ENCODE peak calls at places on chromosomes 7 and 10, in six cellular contexts. S is esophagus muscularis mucosa, L is sigmoid colon, W is transverse colon, X is stomach, E is H1. Q is an unnamed sample.

GRCh38 chr7:17026269-17026668 is 144.5 kb upstream of the AGR3 start:
- DNase-seq in L (no peak), E (no peak), S (no peak), X (no peak), W (no peak), Q (peak)

GRCh38 chr10:19908991-19909699 is 92.9 kb downstream of the PLXDC2 start:
- DNase-seq in E (no peak), X (no peak), L (no peak), S (no peak), W (no peak), Q (no peak)

GRCh38 chr7:42677751-42678231 is 234.1 kb downstream of the C7orf25 start:
- DNase-seq in S (no peak), W (no peak), E (no peak), L (peak), X (no peak), Q (no peak)

GRCh38 chr10:60917331-60918280 is 26.4 kb downstream of the RHOBTB1 start:
- DNase-seq in S (no peak), L (no peak), W (no peak), X (no peak), E (no peak), Q (no peak)

GRCh38 chr10:124643281-124644009 is 100.7 kb downstream of the FAM53B start:
- DNase-seq in X (no peak), L (no peak), E (no peak), S (no peak), W (no peak), Q (peak)

GRCh38 chr10:74249865-74250264 is 98.8 kb downstream of the ADK start:
- DNase-seq in W (no peak), S (no peak), X (no peak), E (no peak), L (no peak), Q (no peak)

GRCh38 chr10:51768886-51769285 is 69.5 kb upstream of the CSTF2T start:
- DNase-seq in W (no peak), E (no peak), L (no peak), S (no peak), X (no peak), Q (no peak)

GRCh38 chr7:3399858-3400257 is 98.8 kb downstream of the SDK1 start:
- DNase-seq in L (no peak), E (peak), W (no peak), X (no peak), S (no peak), Q (no peak)

GRCh38 chr7:85186521-85187241 is at the start of gene SEMA3D:
- DNase-seq in S (no peak), E (peak), X (peak), L (peak), W (peak), Q (peak)

GRCh38 chr10:5560844-5561703 is 36.3 kb downstream of the CALML3 start:
- DNase-seq in E (no peak), W (no peak), S (no peak), L (peak), X (peak), Q (no peak)

GRCh38 chr10:23376175-23376787 is 31.7 kb upstream of the C10orf67 start:
- DNase-seq in W (no peak), E (no peak), X (no peak), S (no peak), L (no peak), Q (no peak)

GRCh38 chr7:128209229-128210035 is 31.6 kb upstream of the LEP start:
- DNase-seq in E (peak), L (peak), W (peak), X (peak), S (no peak), Q (peak)

GRCh38 chr7:41754046-41754445 is 51.2 kb upstream of the INHBA start:
- DNase-seq in S (no peak), W (no peak), L (no peak), X (no peak), E (no peak), Q (no peak)

GRCh38 chr7:100588438-100588837 is 2.3 kb downstream of the FBXO24 start:
- DNase-seq in E (no peak), S (no peak), X (no peak), W (no peak), L (no peak), Q (no peak)

GRCh38 chr10:112208292-112208691 is 24.7 kb upstream of the GPAM start:
- DNase-seq in S (peak), L (no peak), E (no peak), W (no peak), X (no peak), Q (no peak)

GRCh38 chr10:688621-689426 is 644 bp downstream of the DIP2C start:
- DNase-seq in W (peak), X (peak), L (no peak), S (peak), E (peak), Q (no peak)

GRCh38 chr7:30924624-30925023 is 13.0 kb downstream of the AQP1 start:
- DNase-seq in X (peak), L (no peak), S (peak), E (peak), W (peak), Q (no peak)

GRCh38 chr7:46459942-46460341 is 538.9 kb upstream of the IGFBP3 start:
- DNase-seq in L (no peak), W (no peak), X (no peak), E (no peak), S (no peak), Q (no peak)
- TF ChIP-seq POLR2AphosphoS5 in L (no peak), W (no peak), X (no peak), E (no peak), S (no peak), Q (no peak)

DNA sequence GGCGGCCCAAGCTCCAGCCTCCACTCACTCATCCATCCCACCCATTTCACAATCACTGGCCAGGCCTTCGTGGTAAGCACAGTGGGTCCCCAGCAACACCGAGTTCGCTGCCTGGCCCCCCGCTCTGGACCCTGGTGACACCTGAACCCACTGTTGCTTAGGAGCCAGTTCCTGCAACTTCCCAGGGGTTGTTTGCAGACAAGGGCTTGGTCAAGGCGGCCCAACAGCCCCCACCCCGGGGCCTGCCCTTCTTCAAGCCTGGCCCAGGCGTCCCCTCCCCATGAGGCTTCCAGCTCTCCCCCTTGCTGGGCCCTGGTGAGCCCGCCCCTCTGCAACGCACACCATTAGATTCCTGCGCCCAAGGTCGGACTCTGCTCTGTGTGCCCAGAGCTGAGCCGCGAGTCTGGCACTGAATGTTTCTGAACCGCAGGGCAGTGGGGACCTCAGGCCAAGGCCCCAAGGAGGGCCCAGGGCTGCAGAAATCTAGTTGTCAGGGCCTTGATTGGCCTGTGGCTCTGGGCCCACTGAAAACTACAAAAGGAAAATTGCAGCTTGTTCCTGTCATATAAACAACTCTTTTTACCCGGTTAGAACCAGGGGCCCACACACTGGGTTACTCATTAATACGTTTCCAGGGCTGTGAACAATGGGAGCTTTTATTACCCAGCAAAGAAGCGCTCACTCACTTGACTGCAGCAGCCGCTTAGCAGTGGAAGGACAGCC is 2.1 kb upstream of the COX19 start:
- DNase-seq in W (peak), L (no peak), X (peak), S (no peak), E (no peak), Q (peak)
- TF ChIP-seq EP300 in W (no peak), L (no peak), X (no peak), S (no peak), E (no peak), Q (no peak)

GRCh38 chr10:103765168-103765567 is 90.2 kb downstream of the SH3PXD2A start:
- DNase-seq in L (no peak), X (no peak), E (no peak), W (no peak), S (no peak), Q (no peak)

GRCh38 chr10:103762166-103762565 is 93.2 kb downstream of the SH3PXD2A start:
- DNase-seq in X (no peak), E (no peak), L (no peak), W (no peak), S (no peak), Q (no peak)

GRCh38 chr10:103764296-103765088 is 90.9 kb downstream of the SH3PXD2A start:
- DNase-seq in E (no peak), X (no peak), W (no peak), L (no peak), S (no peak), Q (no peak)

GRCh38 chr10:103762924-103763323 is 92.5 kb downstream of the SH3PXD2A start:
- DNase-seq in W (no peak), S (no peak), L (no peak), X (no peak), E (no peak), Q (no peak)

GRCh38 chr10:103763374-103764202 is 91.8 kb downstream of the SH3PXD2A start:
- DNase-seq in L (no peak), E (no peak), X (no peak), S (no peak), W (no peak), Q (no peak)
- TF ChIP-seq POLR2AphosphoS5 in L (no peak), E (no peak), X (no peak), S (no peak), W (no peak), Q (no peak)

GRCh38 chr7:141460781-141461715 is 90.2 kb upstream of the AGK start:
- DNase-seq in L (no peak), W (no peak), S (no peak), X (no peak), E (no peak), Q (no peak)
- TF ChIP-seq EP300 in L (no peak), W (no peak), S (no peak), X (no peak), E (no peak), Q (no peak)

GRCh38 chr10:103616705-103617361 is 123.3 kb downstream of the NEURL1 start:
- DNase-seq in X (peak), L (peak), S (no peak), E (no peak), W (peak), Q (no peak)
- TF ChIP-seq POLR2AphosphoS5 in X (peak), L (no peak), S (peak), E (no peak), W (peak), Q (peak)

GRCh38 chr10:11877506-11877905 is 54.4 kb downstream of the PROSER2 start:
- DNase-seq in X (no peak), L (peak), S (no peak), E (no peak), W (no peak), Q (no peak)

GRCh38 chr10:11875183-11875498 is 52.0 kb downstream of the PROSER2 start:
- DNase-seq in X (no peak), W (no peak), S (no peak), L (peak), E (peak), Q (no peak)

GRCh38 chr10:11875499-11876281 is 52.5 kb downstream of the PROSER2 start:
- DNase-seq in E (no peak), W (peak), X (peak), L (peak), S (no peak), Q (peak)

GRCh38 chr10:11876805-11877395 is 53.7 kb downstream of the PROSER2 start:
- DNase-seq in X (no peak), L (peak), E (no peak), S (no peak), W (no peak), Q (no peak)

GRCh38 chr10:11874568-11875182 is 51.5 kb downstream of the PROSER2 start:
- DNase-seq in S (no peak), E (peak), L (peak), W (no peak), X (peak), Q (peak)
- TF ChIP-seq EP300 in S (no peak), E (no peak), L (no peak), W (no peak), X (no peak), Q (peak)

DNA sequence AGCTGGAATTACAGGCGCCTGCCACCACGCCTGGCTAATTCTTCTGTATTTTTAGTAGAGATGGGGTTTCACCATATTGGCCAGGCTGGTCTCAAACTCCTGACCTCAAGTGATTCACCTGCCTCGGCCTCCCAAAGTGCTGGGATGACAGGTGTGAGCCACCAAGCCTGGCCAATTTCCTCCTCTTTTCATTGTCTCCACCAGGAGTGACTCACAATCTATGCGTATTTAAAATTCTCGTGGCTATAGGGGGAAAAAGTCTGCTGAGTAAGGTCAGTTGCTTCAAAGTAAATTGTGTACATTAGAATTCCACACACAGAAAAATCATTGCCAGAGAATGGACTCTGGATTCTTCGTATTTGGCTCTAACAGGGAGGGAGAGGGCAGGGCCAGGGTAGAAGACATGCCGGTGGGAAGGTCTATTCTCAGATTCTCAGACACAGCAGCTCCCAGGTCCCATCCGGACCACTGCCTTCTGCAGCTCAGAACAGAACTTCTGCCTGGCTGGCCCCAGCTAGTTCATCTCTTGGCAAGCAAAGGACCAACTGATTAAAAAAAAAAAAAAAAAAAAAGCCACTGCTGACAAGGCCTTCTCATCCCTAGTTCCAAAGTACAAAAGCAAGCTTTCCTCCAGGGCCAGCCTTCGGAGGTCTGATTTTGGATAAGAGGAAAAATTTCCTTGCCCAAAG is 22.2 kb downstream of the PSPH start:
- DNase-seq in X (no peak), E (no peak), L (no peak), W (no peak), S (no peak), Q (no peak)
- TF ChIP-seq POLR2AphosphoS5 in X (no peak), E (no peak), L (no peak), W (no peak), S (no peak), Q (no peak)

DNA sequence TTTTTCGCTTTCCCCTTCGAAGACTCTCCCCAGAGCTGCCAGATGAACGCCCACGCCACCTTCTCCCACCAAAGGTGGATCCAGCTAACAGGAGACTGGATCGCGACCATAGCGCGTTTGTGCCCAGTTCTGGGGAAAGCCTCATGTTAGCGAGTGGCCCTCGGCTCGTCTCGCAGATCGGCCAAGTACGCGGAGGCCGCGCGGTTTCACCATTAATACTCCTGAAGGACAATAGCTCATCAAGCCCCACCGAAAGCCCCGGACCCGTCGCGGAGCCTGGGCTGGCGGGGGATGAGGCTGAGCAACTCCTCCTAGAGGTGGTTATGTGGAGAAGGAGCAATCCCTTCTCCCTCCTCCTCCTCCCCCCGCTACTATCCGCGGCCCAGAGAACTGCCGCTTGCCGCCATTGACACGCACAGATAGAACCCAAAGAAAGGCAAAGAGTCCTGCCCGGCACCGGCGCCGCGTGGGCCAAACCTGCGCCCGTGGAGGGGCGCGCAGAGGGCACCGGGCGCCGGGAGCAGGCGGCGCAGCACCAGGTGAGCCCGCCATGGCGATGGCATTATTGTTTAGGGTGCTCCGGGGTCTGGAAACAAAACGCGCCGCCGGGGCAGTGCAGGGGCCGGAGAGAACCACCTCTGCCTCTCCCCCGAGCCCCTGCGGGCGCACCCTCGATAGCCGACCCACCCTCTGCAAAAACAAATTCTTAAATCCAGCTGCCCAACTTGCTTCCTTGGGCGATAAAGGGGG is at the start of gene MACROH2A2:
- DNase-seq in S (peak), E (peak), L (peak), W (peak), X (peak), Q (peak)
- TF ChIP-seq EP300 in S (no peak), E (no peak), L (no peak), W (no peak), X (no peak), Q (no peak)

DNA sequence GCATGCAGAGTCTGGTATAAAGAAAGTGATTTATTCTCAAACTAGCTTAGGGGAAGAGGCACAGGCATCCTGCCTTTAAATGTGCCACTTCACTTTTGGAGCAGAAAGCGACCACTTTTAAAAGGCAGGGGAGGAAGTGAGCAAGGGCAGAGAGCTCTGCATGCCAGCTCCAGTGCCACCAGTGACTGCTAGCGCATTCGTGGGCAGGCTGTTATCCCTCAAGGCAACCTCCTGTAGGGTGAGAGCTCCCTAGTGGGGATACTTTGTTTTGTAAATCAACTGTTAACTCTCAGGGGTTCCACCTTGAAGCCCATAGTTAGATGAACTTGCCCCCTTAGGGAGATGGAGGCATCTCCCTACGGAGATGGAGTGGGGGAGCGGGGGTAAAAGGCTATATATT is 29.4 kb upstream of the GRB10 start:
- DNase-seq in E (no peak), X (no peak), W (no peak), S (no peak), L (no peak), Q (no peak)
- TF ChIP-seq POLR2AphosphoS5 in E (no peak), X (no peak), W (no peak), S (no peak), L (no peak), Q (no peak)